ENCODE peak calls at places on chromosomes 16 and 17, in four cellular contexts. Z, P, X and Q are unnamed samples.

GRCh38 chr17:67281053-67281452 is 36.1 kb upstream of the HELZ start:
- DNase-seq in P (no peak), Z (peak), X (no peak), Q (peak)

GRCh38 chr17:77145635-77146632 is 5.2 kb downstream of the SEC14L1 start:
- DNase-seq in X (no peak), Z (no peak), P (no peak), Q (no peak)

GRCh38 chr16:46713634-46714033 is 24.2 kb downstream of the ORC6 start:
- DNase-seq in X (no peak), P (no peak), Z (no peak), Q (no peak)

GRCh38 chr17:70137451-70138230 is 31.7 kb upstream of the KCNJ2 start:
- DNase-seq in X (peak), Z (no peak), P (peak), Q (no peak)

GRCh38 chr16:62913924-62914323 is 877.7 kb upstream of the CDH8 start:
- DNase-seq in P (no peak), Z (no peak), X (no peak), Q (no peak)

GRCh38 chr16:10539256-10539655 is 41.1 kb downstream of the EMP2 start:
- DNase-seq in X (no peak), P (no peak), Z (no peak), Q (no peak)

GRCh38 chr17:56779898-56780777 is 53.6 kb downstream of the C17orf67 start:
- DNase-seq in P (peak), Z (peak), X (no peak), Q (no peak)

GRCh38 chr17:43892672-43892975 is 14.7 kb downstream of the MPP2 start:
- DNase-seq in X (no peak), Z (no peak), P (no peak), Q (no peak)

GRCh38 chr17:75238684-75239191 is 22.7 kb downstream of the GGA3 start:
- DNase-seq in P (peak), Z (peak), X (no peak), Q (no peak)